ENCODE peak calls at places on chromosomes 2 and 18, in four cellular contexts. T is HepG2, B is WTC11, V is K562. N is an unnamed sample.

GRCh38 chr2:205283721-205284270 is 398.5 kb upstream of the NRP2 start:
- DNase-seq in T (no peak), V (no peak), B (no peak), N (no peak)

GRCh38 chr2:21438949-21439348 is 315.2 kb downstream of the TDRD15 start:
- DNase-seq in V (peak), B (no peak), T (no peak), N (no peak)

GRCh38 chr2:10614940-10615339 is 74.8 kb downstream of the NOL10 start:
- DNase-seq in T (no peak), V (no peak), B (no peak), N (no peak)

GRCh38 chr2:186518945-186519344 is 32.9 kb downstream of the ZC3H15 start:
- DNase-seq in B (no peak), T (no peak), V (no peak), N (peak)

GRCh38 chr2:136116813-136117390 is 1.0 kb downstream of the CXCR4 start:
- DNase-seq in T (no peak), V (no peak), B (peak), N (peak)

GRCh38 chr2:3223080-3223923 is 154.3 kb downstream of the EIPR1 start:
- DNase-seq in B (no peak), T (no peak), V (no peak), N (no peak)

GRCh38 chr2:206442854-206443734 is at the start of gene ADAM23:
- DNase-seq in T (no peak), V (peak), B (peak), N (peak)

GRCh38 chr2:50746526-50746925 is 285.4 kb downstream of the NRXN1 start:
- DNase-seq in B (peak), T (peak), V (peak), N (peak)

GRCh38 chr2:56464613-56465012 is 280.8 kb downstream of the CCDC85A start:
- DNase-seq in B (no peak), V (no peak), T (no peak), N (no peak)

GRCh38 chr2:65366595-65367125 is 65.7 kb downstream of the SPRED2 start:
- DNase-seq in T (peak), V (peak), B (no peak), N (peak)

DNA sequence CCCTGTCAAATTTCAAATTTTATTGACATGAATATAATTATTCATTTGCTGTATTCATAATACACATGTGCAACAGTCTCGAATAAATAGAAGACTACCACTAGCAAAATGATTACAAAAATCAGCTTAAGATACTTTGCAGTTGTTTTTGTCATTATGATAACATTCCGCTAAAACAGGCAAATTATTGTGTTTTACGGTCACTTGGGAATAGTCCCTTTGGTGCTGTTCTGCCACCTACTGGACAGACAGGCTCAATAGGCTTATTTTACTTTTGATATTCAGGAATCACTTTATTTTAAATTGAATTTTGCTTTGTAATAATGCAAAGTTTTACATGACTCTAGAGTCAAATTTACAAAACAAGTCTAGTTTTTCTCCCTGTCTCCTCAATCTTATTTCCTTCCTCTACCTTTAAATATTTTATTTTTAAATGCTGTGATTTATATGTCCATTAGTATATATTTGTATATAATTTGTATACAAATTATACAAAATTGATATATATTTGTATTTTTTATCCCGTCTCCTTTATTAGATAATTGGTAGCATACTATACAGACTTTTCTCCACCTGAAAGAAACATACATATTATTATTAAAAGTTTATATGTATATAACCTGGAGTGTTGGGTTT is 456.3 kb downstream of the DLGAP1 start:
- DNase-seq in V (peak), T (peak), B (no peak), N (no peak)
- TF ChIP-seq NR3C1 in V (no peak), T (no peak), B (no peak), N (no peak)

DNA sequence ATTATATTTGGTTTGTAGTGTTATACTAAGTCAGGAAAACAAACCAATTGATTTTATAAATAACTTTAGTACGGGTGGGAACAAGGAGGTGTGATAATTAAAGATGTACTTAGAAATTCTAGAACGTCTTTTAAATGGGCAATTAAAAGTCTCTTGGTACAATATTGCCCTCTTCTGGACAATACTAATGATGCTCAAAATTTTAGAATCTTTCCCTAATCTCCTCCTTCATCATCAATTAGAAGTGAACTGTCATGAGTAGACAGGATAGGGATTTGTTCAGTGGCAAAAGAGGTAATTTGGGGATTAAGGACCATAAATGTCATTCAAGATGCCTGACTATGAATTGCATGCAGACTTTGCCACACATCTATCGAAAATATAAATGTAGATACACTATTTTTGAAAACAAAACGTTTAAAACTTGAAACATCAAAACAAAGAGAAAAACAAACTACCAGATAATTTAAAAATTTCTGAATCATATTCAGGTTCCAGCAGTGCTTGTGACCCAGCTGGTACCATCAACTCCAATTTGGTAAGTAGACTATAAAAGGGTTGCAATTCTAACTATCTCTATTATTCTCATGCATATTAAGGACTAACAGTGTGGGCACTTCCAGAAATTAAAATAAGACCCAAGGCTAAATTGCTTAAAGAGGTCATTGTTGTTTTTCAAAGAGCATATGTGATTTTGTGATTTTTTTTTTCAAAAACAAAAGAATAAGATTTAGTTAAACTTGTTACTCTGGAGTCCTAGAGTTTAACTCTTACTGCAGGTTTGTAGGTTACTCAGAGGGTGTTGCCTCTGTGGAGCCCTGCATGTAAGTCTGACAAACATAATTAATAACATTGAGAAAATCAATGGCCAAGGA is 123.5 kb downstream of the LAMA3 start:
- DNase-seq in B (no peak), V (peak), T (no peak), N (peak)
- TF ChIP-seq NR3C1 in B (no peak), V (no peak), T (no peak), N (no peak)

DNA sequence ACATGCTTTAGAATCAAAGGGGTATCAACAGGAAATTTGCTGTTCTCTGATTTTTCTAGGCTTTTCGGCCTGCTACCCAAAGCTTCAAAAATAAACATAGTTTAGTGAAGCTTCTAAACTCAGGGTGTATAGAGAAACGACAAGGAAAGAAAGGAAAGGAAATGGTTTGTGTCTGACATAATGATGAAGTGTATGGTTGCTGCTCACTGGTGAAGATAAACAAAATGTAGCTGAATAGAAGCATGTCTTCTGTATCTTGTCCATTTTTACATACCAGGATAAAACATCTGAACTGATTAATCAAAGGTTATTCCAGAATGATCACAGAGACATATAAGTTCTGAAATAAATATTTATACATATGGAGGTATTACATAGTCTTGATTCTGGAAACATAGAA is 1324.6 kb upstream of the NRXN1 start:
- DNase-seq in B (no peak), T (no peak), V (no peak), N (no peak)
- TF ChIP-seq NR3C1 in B (no peak), T (no peak), V (no peak), N (no peak)

GRCh38 chr2:240179941-240180666 is 39.6 kb upstream of the OTOS start:
- DNase-seq in T (no peak), B (no peak), V (no peak), N (no peak)

GRCh38 chr2:240182966-240183365 is 42.5 kb upstream of the OTOS start:
- DNase-seq in B (no peak), T (no peak), V (no peak), N (no peak)

GRCh38 chr2:240183370-240184197 is 43.1 kb upstream of the OTOS start:
- DNase-seq in B (no peak), T (no peak), V (no peak), N (no peak)

GRCh38 chr2:240182476-240182875 is 42.0 kb upstream of the OTOS start:
- DNase-seq in T (no peak), B (no peak), V (no peak), N (no peak)

GRCh38 chr2:240182001-240182400 is 41.5 kb upstream of the OTOS start:
- DNase-seq in V (no peak), B (no peak), T (no peak), N (no peak)
- TF ChIP-seq NR3C1 in V (no peak), B (no peak), T (no peak), N (no peak)

GRCh38 chr2:102433973-102434654 is 11.2 kb downstream of the IL18RAP start:
- DNase-seq in V (no peak), T (no peak), B (no peak), N (no peak)

GRCh38 chr2:102432386-102432785 is 9.4 kb downstream of the IL18RAP start:
- DNase-seq in T (no peak), V (no peak), B (no peak), N (no peak)

GRCh38 chr2:102437122-102437521 is 14.2 kb downstream of the IL18RAP start:
- DNase-seq in V (no peak), B (no peak), T (no peak), N (no peak)

GRCh38 chr2:102436284-102436683 is 13.3 kb downstream of the IL18RAP start:
- DNase-seq in V (no peak), T (no peak), B (no peak), N (no peak)

DNA sequence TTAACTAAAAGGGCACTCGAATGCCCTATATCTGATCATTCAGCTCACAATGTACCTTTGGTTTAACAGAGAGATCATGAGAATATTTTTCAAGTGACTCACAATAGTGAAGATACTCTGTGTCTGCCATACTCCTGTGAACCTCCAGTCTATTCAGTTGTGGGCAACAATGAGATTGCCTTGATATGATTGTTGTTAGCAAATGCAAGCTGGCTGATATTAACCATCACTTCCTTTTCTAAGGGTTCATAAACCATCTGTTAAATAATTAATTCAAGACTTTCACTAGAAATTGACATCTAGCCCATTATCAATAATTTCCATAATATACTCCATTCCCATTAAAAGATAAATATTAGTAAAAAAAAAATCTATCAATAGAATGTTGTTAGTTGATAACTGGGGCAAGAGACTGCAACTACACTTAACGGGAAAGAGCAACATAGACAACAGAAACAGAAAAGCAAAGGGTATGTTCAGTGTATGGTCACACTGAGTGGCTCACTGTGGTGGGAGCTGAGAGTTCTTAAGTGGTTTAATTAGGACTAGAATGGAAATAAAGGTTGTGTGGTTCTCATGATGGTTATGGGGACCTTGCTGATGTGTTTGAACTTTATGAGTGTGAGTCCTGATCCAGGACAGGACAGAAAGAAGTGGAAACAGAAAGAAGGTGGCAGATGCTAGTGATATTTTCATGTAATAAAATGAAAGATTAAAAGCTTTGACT is 11.9 kb downstream of the IL18RAP start:
- DNase-seq in T (no peak), B (no peak), V (no peak), N (no peak)
- TF ChIP-seq NR3C1 in T (no peak), B (no peak), V (no peak), N (no peak)

GRCh38 chr2:121489284-121489683 is 41.4 kb upstream of the RNU4ATAC start:
- DNase-seq in T (peak), V (no peak), B (no peak), N (peak)
- TF ChIP-seq NR3C1 in T (no peak), V (no peak), B (no peak), N (no peak)

GRCh38 chr2:85797263-85797660 is 43.5 kb downstream of the ATOH8 start:
- DNase-seq in V (no peak), T (no peak), B (no peak), N (no peak)

GRCh38 chr2:85801871-85802270 is 48.1 kb downstream of the ATOH8 start:
- DNase-seq in B (no peak), V (no peak), T (no peak), N (no peak)

GRCh38 chr2:85800576-85800975 is 46.8 kb downstream of the ATOH8 start:
- DNase-seq in B (no peak), V (no peak), T (no peak), N (no peak)

GRCh38 chr2:85797959-85798358 is 44.2 kb downstream of the ATOH8 start:
- DNase-seq in B (no peak), V (peak), T (peak), N (peak)

GRCh38 chr2:85799215-85799956 is 45.6 kb downstream of the ATOH8 start:
- DNase-seq in T (peak), B (no peak), V (no peak), N (peak)
- TF ChIP-seq NR3C1 in T (no peak), B (no peak), V (no peak), N (no peak)

GRCh38 chr2:184683923-184684322 is 85.6 kb downstream of the ZNF804A start:
- DNase-seq in T (no peak), V (no peak), B (no peak), N (no peak)
- TF ChIP-seq NR3C1 in T (no peak), V (no peak), B (no peak), N (no peak)

DNA sequence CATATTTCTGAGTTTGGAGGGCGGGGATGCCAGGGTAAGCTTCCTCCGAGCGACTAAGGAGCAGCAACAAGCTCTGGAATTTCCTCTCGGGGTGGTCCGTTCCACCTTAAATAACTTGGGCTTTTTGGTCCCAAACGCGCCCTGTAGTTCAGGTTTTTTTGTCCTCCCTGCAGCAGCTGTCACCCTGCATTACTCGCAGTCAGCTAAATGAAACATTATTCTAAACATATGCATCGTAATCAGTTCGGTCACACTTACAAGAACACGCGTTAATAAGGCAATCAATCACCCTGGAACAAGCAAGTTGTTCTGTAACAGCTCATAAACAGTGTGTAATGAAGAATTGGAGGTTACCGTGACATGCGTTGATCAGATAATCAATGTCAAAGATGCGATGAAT is 8.3 kb downstream of the EVX2 start:
- DNase-seq in B (no peak), T (no peak), V (peak), N (no peak)
- TF ChIP-seq NR3C1 in B (no peak), T (no peak), V (no peak), N (no peak)

N was measured in A549.